ENCODE peak calls at places on chromosome 6, in seven cellular contexts. J is gastrocnemius medialis; X is GM23248; A is heart left ventricle; U is activated CD4-positive, alpha-beta T cell treated with anti-CD3 and anti-CD28 coated beads, Interleukin-2, amount 10 ng/mL, durations not matched to agents 24 days and 14 days; D is Ammon's horn; L is ecto neural progenitor cell. M is an unnamed sample.

GRCh38 chr6:127515234-127515793 is 3.8 kb downstream of the MTCL3 start:
- DNase-seq in X (peak; percentile 66), U (no peak), A (no peak), D (peak; percentile 56), J (no peak), L (peak; percentile 76), M (no peak)

GRCh38 chr6:27890351-27891299 is 21.6 kb downstream of the OR2B2 start:
- DNase-seq in J (no peak), A (peak; percentile 36), X (peak; percentile 89), D (peak; percentile 66), L (peak; percentile 87), U (peak; percentile 96), M (peak; percentile 58)

GRCh38 chr6:73898599-73898998 is 202.6 kb downstream of the CD109 start:
- DNase-seq in D (no peak), X (peak; percentile 6), A (no peak), J (no peak), L (no peak), U (no peak), M (no peak)

GRCh38 chr6:63527658-63528514 is 44.4 kb upstream of the LOC128125822 start:
- DNase-seq in A (no peak), D (no peak), J (peak; percentile 78), L (no peak), U (no peak), X (peak; percentile 96), M (peak; percentile 77)

GRCh38 chr6:19052219-19052618 is 665.1 kb downstream of the RNF144B start:
- DNase-seq in X (peak; percentile 67), L (no peak), A (no peak), D (no peak), J (no peak), U (no peak), M (no peak)

GRCh38 chr6:158357570-158358216 is 45.4 kb downstream of the TULP4 start:
- DNase-seq in L (no peak), D (no peak), X (no peak), A (no peak), J (no peak), U (peak; percentile 61), M (no peak)

GRCh38 chr6:7332090-7332745 is 19.2 kb upstream of the SSR1 start:
- DNase-seq in D (peak; percentile 31), L (no peak), J (no peak), X (peak; percentile 40), A (no peak), U (no peak), M (no peak)

GRCh38 chr6:1819007-1819406 is 209.3 kb downstream of the FOXC1 start:
- DNase-seq in L (no peak), D (no peak), U (no peak), X (peak; percentile 28), J (no peak), A (no peak), M (no peak)

GRCh38 chr6:119628691-119629621 is 279.4 kb upstream of the MAN1A1 start:
- DNase-seq in D (no peak), L (no peak), A (no peak), J (no peak), U (no peak), X (no peak), M (no peak)

GRCh38 chr6:26044140-26045045 is 42.8 kb upstream of the HFE start:
- DNase-seq in L (no peak), A (no peak), J (peak; percentile 27), U (peak; percentile 82), D (peak; percentile 31), X (peak; percentile 68), M (peak; percentile 19)

GRCh38 chr6:170473226-170473789 is 79.8 kb downstream of the PSMB1 start:
- DNase-seq in U (no peak), J (no peak), L (no peak), A (no peak), D (no peak), X (no peak), M (no peak)

GRCh38 chr6:56927538-56928453 is 27.1 kb upstream of the BEND6 start:
- DNase-seq in X (peak; percentile 68), A (no peak), U (no peak), L (no peak), J (no peak), D (no peak), M (no peak)

GRCh38 chr6:170224694-170225660 is 65.9 kb downstream of the DLL1 start:
- DNase-seq in A (no peak), L (no peak), J (peak; percentile 34), D (no peak), X (peak; percentile 32), U (no peak), M (peak; percentile 94)

GRCh38 chr6:90297124-90297865 is 652 bp upstream of the BACH2 start:
- DNase-seq in D (no peak), L (no peak), U (no peak), A (no peak), J (no peak), X (no peak), M (no peak)

GRCh38 chr6:139632798-139633197 is 258.4 kb upstream of the CITED2 start:
- DNase-seq in D (no peak), X (no peak), U (no peak), A (no peak), J (no peak), L (no peak), M (no peak)

GRCh38 chr6:41591122-41591521 is 44.9 kb downstream of the FOXP4 start:
- DNase-seq in L (no peak), A (no peak), J (no peak), U (no peak), D (no peak), X (no peak), M (no peak)

GRCh38 chr6:19603716-19604115 is 233.5 kb upstream of the ID4 start:
- DNase-seq in A (no peak), J (no peak), D (peak; percentile 27), L (no peak), X (no peak), U (no peak), M (no peak)

GRCh38 chr6:132715204-132715603 is 1.3 kb upstream of the VNN1 start:
- DNase-seq in X (peak; percentile 87), J (no peak), L (peak; percentile 69), A (no peak), D (peak; percentile 83), U (no peak), M (peak; percentile 22)

GRCh38 chr6:156988276-156989158 is 211.3 kb downstream of the ARID1B start:
- DNase-seq in J (no peak), U (no peak), X (no peak), D (no peak), L (no peak), A (no peak), M (no peak)

GRCh38 chr6:159126590-159126989 is 42.6 kb upstream of the FNDC1 start:
- DNase-seq in U (no peak), D (peak; percentile 58), A (peak; percentile 72), L (no peak), X (peak; percentile 24), J (peak; percentile 79), M (no peak)

GRCh38 chr6:148343028-148343374 is 363 bp downstream of the SASH1 start:
- DNase-seq in L (no peak), A (no peak), U (no peak), J (no peak), D (peak; percentile 29), X (no peak), M (peak; percentile 32)

GRCh38 chr6:43804550-43805223 is 34.7 kb downstream of the VEGFA start:
- DNase-seq in D (no peak), A (no peak), L (no peak), X (no peak), U (no peak), J (no peak), M (no peak)

GRCh38 chr6:12602951-12603710 is 113.4 kb upstream of the PHACTR1 start:
- DNase-seq in D (peak; percentile 31), U (no peak), A (peak; percentile 13), J (no peak), L (no peak), X (peak; percentile 83), M (peak; percentile 38)

GRCh38 chr6:48080227-48081009 is 30.6 kb downstream of the PTCHD4 start:
- DNase-seq in A (no peak), D (no peak), J (no peak), X (no peak), U (no peak), L (no peak), M (no peak)

GRCh38 chr6:1598886-1599285 is 10.8 kb upstream of the FOXC1 start:
- DNase-seq in J (no peak), D (no peak), L (no peak), U (no peak), X (no peak), A (no peak), M (no peak)

GRCh38 chr6:52617087-52617486 is 40.2 kb upstream of the TRAM2 start:
- DNase-seq in X (no peak), U (no peak), L (no peak), A (no peak), D (no peak), J (no peak), M (no peak)

GRCh38 chr6:53579338-53579737 is 34.4 kb upstream of the GCLC start:
- DNase-seq in L (no peak), A (no peak), D (no peak), X (no peak), J (no peak), U (no peak), M (no peak)

GRCh38 chr6:164144316-164144715 is 729.8 kb downstream of the QKI start:
- DNase-seq in A (no peak), L (no peak), J (no peak), X (no peak), U (no peak), D (no peak), M (no peak)

GRCh38 chr6:150857062-150857905 is 8.2 kb upstream of the MTHFD1L start:
- DNase-seq in A (no peak), U (no peak), L (no peak), J (no peak), D (no peak), X (peak; percentile 95), M (no peak)

GRCh38 chr6:39083111-39083702 is 31.8 kb downstream of the SAYSD1 start:
- DNase-seq in U (no peak), J (no peak), A (no peak), L (peak; percentile 41), X (no peak), D (no peak), M (no peak)

GRCh38 chr6:43125119-43125518 is 46.0 kb upstream of the SRF start:
- DNase-seq in A (no peak), D (no peak), U (no peak), J (no peak), X (peak; percentile 91), L (no peak), M (no peak)

GRCh38 chr6:163536770-163537169 is 122.3 kb downstream of the QKI start:
- DNase-seq in L (no peak), A (no peak), U (no peak), J (no peak), D (no peak), X (peak; percentile 40), M (no peak)

GRCh38 chr6:12529364-12530019 is 187.1 kb upstream of the PHACTR1 start:
- DNase-seq in X (no peak), J (no peak), D (no peak), A (no peak), L (no peak), U (no peak), M (no peak)

GRCh38 chr6:166514196-166514595 is 72.3 kb downstream of the RAMACL start:
- DNase-seq in J (no peak), D (no peak), X (no peak), U (no peak), L (no peak), A (no peak), M (no peak)

GRCh38 chr6:54428437-54428836 is 120.2 kb downstream of the TINAG start:
- DNase-seq in X (no peak), U (no peak), J (no peak), L (no peak), A (no peak), D (no peak), M (no peak)

GRCh38 chr6:125154184-125155135 is 887 bp downstream of the TPD52L1 start:
- DNase-seq in D (no peak), J (peak; percentile 21), X (peak; percentile 50), A (peak; percentile 14), L (peak; percentile 61), U (peak; percentile 62), M (peak; percentile 66)

GRCh38 chr6:99241905-99242534 is 107.5 kb downstream of the FAXC start:
- DNase-seq in L (no peak), A (no peak), X (peak; percentile 47), D (peak; percentile 59), J (no peak), U (no peak), M (peak; percentile 15)

GRCh38 chr6:146914563-146915483 is 289.4 kb upstream of the STXBP5 start:
- DNase-seq in A (peak; percentile 8), L (no peak), X (peak; percentile 97), U (no peak), J (peak; percentile 3), D (no peak), M (no peak)

M was measured in prostate gland.